ENCODE peak calls at places on chromosomes 11 and 22, in six cellular contexts. U is brain microvascular endothelial cell, V is Peyer's patch, I is AG09309, R is GM10248, T is epithelial cell of esophagus. E is an unnamed sample.

GRCh38 chr22:30247561-30247960 is 1.0 kb upstream of the LIF start:
- DNase-seq in U (no peak), V (no peak), I (no peak), R (no peak), T (no peak), E (no peak)

GRCh38 chr11:73478737-73479347 is 102.6 kb downstream of the RELT start:
- DNase-seq in U (peak; percentile 20), V (no peak), I (no peak), R (no peak), T (peak; percentile 66), E (peak; percentile 9)

GRCh38 chr11:108872781-108873291 is 208.0 kb downstream of the DDX10 start:
- DNase-seq in U (no peak), V (no peak), I (no peak), R (no peak), T (peak; percentile 61), E (no peak)

GRCh38 chr11:81174646-81175330 is 1558.9 kb downstream of the FAM181B start:
- DNase-seq in U (peak; percentile 1), V (no peak), I (no peak), R (no peak), T (no peak), E (no peak)

GRCh38 chr22:41508770-41509170 is 35.5 kb downstream of the POLR3H start:
- DNase-seq in U (no peak), V (no peak), I (no peak), R (no peak), T (no peak), E (no peak)

GRCh38 chr22:46996595-46997310 is 234.3 kb downstream of the TBC1D22A start:
- DNase-seq in U (no peak), V (no peak), I (no peak), R (no peak), T (peak; percentile 51), E (no peak)

GRCh38 chr11:78420255-78420764 is 2.7 kb upstream of the GAB2 start:
- DNase-seq in U (peak; percentile 96), V (peak; percentile 79), I (peak; percentile 75), R (no peak), T (peak; percentile 36), E (peak; percentile 50)

GRCh38 chr22:40345271-40345670 is 1.0 kb upstream of the ADSL start:
- DNase-seq in U (no peak), V (no peak), I (no peak), R (no peak), T (peak; percentile 66), E (no peak)

GRCh38 chr11:119723243-119723951 is 5.6 kb downstream of the NECTIN1 start:
- DNase-seq in U (no peak), V (no peak), I (no peak), R (no peak), T (no peak), E (no peak)

GRCh38 chr11:107669156-107669740 is 42.6 kb downstream of the SLN start:
- DNase-seq in U (peak; percentile 73), V (no peak), I (no peak), R (no peak), T (no peak), E (no peak)

GRCh38 chr11:85682330-85683305 is 3.4 kb downstream of the CCDC89 start:
- DNase-seq in U (peak; percentile 17), V (peak; percentile 51), I (no peak), R (peak; percentile 87), T (peak; percentile 34), E (peak; percentile 82)

GRCh38 chr22:37126882-37127281 is 17.4 kb upstream of the TMPRSS6 start:
- DNase-seq in U (no peak), V (no peak), I (no peak), R (no peak), T (no peak), E (no peak)

GRCh38 chr11:7467652-7468051 is 17.7 kb upstream of the OLFML1 start:
- DNase-seq in U (no peak), V (no peak), I (no peak), R (peak; percentile 27), T (no peak), E (peak; percentile 27)

GRCh38 chr11:117972589-117973445 is 13.4 kb upstream of the IL10RA start:
- DNase-seq in U (no peak), V (no peak), I (no peak), R (no peak), T (no peak), E (no peak)

GRCh38 chr11:2213384-2213842 is 41.8 kb upstream of the TH start:
- DNase-seq in U (no peak), V (peak; percentile 30), I (no peak), R (no peak), T (no peak), E (no peak)

GRCh38 chr11:78351193-78351592 is 66.4 kb downstream of the GAB2 start:
- DNase-seq in U (no peak), V (no peak), I (no peak), R (no peak), T (no peak), E (no peak)

GRCh38 chr22:46823248-46823647 is 60.8 kb downstream of the TBC1D22A start:
- DNase-seq in U (no peak), V (no peak), I (no peak), R (no peak), T (no peak), E (no peak)

GRCh38 chr22:25021409-25021808 is 68.9 kb downstream of the KIAA1671 start:
- DNase-seq in U (no peak), V (no peak), I (no peak), R (no peak), T (no peak), E (no peak)

GRCh38 chr22:49011379-49011768 is 816.3 kb downstream of the BRD1 start:
- DNase-seq in U (no peak), V (no peak), I (no peak), R (no peak), T (no peak), E (no peak)

GRCh38 chr11:73257342-73258103 is 14.6 kb upstream of the P2RY6 start:
- DNase-seq in U (peak; percentile 79), V (no peak), I (peak; percentile 89), R (no peak), T (peak; percentile 92), E (no peak)

GRCh38 chr11:116052603-116053537 is 548.7 kb upstream of the CADM1 start:
- DNase-seq in U (no peak), V (no peak), I (no peak), R (no peak), T (no peak), E (no peak)

GRCh38 chr11:29328961-29329441 is 687.8 kb downstream of the KCNA4 start:
- DNase-seq in U (peak; percentile 84), V (no peak), I (no peak), R (peak; percentile 8), T (peak; percentile 95), E (peak; percentile 3)

GRCh38 chr11:68714047-68714856 is 29.9 kb downstream of the GAL start:
- DNase-seq in U (no peak), V (no peak), I (no peak), R (no peak), T (no peak), E (no peak)
- TF ChIP-seq CTCF in U (no peak), V (no peak), I (no peak), R (no peak), T (no peak), E (no peak)

DNA sequence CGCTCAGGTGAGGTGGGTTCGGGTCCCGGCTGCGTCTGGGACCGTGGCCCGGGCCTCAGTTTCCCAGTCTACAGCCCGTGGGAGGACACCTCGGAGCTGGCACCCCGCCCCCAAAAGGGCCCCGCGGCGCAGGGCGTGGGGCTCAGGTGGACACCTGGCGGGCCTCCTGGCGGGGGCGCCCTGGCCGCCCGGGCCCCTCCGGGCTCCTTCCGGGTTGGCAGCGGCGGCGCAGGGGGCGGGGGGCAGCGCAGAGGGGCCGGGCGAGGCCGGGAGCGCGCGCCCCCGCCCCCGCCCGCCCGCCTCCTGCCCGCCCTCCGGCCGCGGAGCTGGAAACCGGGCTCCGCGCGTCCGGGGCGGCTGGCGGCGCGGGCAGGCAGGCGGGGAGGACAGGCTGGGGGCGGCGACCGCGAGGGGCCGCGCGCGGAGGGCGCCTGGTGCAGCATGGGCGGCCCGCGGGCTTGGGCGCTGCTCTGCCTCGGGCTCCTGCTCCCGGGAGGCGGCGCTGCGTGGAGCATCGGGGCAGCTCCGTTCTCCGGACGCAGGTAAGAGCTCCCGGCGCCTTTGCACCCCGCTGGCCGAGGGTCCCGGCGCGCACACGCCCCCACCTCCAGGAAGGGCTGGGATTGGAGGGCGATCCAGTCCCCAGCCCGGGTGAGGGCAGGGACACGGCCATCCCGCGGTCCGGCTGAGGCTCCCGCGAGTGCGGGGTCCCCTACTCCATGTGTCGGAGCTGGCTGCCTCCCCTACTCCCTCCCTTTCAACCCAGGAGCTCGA is at the start of gene EMID1:
- DNase-seq in U (no peak), V (no peak), I (no peak), R (peak; percentile 67), T (peak; percentile 26), E (peak; percentile 86)
- TF ChIP-seq CTCF in U (peak; percentile 37), V (no peak), I (peak; percentile 21), R (peak; percentile 35), T (peak; percentile 8), E (peak; percentile 10)

GRCh38 chr11:11786771-11787170 is 55.0 kb upstream of the USP47 start:
- DNase-seq in U (peak; percentile 33), V (no peak), I (no peak), R (no peak), T (peak; percentile 36), E (no peak)
- TF ChIP-seq CTCF in U (peak; percentile 67), V (no peak), I (peak; percentile 67), R (peak; percentile 20), T (peak; percentile 52), E (no peak)

DNA sequence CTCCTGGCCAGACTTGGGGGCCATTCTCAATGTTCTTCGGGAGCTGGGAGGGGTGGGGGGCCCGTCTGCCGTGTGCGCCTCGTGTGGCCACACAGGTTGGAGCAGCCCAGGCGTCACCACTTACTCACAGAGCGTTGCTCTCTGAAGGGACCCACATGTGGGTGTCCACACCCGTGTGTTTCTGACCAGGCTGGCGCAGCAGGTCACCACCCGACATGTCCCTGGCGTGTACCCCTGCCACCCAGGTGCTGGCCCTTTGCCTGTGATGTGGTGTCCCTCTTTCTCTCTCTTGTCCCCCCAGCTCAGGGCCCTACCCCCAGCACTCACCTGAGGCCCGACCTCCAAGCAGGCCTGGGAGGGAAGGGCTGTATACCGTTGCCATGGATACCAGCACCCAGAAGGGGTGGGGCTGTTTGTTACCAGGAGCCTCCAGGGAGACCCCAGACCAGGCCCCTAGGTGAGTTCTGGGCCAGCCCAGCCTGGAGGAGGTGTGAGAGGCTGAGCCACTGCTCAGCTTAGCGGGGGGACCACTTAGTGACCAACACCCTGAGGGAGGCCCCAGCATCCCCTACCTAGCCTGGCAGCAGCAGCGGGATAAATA is 1.4 kb downstream of the LMNTD2 start:
- DNase-seq in U (no peak), V (no peak), I (no peak), R (no peak), T (no peak), E (no peak)
- TF ChIP-seq CTCF in U (no peak), V (no peak), I (no peak), R (no peak), T (no peak), E (no peak)

GRCh38 chr11:61037694-61038093 is 64.6 kb upstream of the CD5 start:
- DNase-seq in U (peak; percentile 31), V (no peak), I (no peak), R (no peak), T (peak; percentile 36), E (no peak)

GRCh38 chr11:61032824-61033223 is 61.3 kb downstream of the CD6 start:
- DNase-seq in U (no peak), V (no peak), I (no peak), R (no peak), T (no peak), E (no peak)

GRCh38 chr11:61035086-61035835 is 63.8 kb downstream of the CD6 start:
- DNase-seq in U (no peak), V (no peak), I (no peak), R (no peak), T (no peak), E (no peak)
- TF ChIP-seq CTCF in U (no peak), V (no peak), I (no peak), R (no peak), T (no peak), E (no peak)

E was measured in GM20000.